ENCODE peak calls at places on chromosomes 5 and 9, in ten cellular contexts. One of them, this sample, is unnamed.

GRCh38 chr5:57538341-57538955 is 55.8 kb upstream of the ACTBL2 start:
- DNase-seq in foreskin fibroblast: peak
- DNase-seq in ovary: no peak
- DNase-seq in H1: no peak
- DNase-seq in AG10803: peak
- DNase-seq in cardiac fibroblast: peak
- DNase-seq in A549: no peak
- DNase-seq in NB4: no peak
- DNase-seq in HCT116: no peak
- DNase-seq in CD8-positive, alpha-beta T cell: no peak
- DNase-seq in this sample: peak

GRCh38 chr9:119961774-119962408 is 592.7 kb upstream of the BRINP1 start:
- DNase-seq in foreskin fibroblast: peak
- DNase-seq in ovary: no peak
- DNase-seq in H1: peak
- DNase-seq in AG10803: no peak
- DNase-seq in cardiac fibroblast: peak
- DNase-seq in A549: peak
- DNase-seq in NB4: peak
- DNase-seq in HCT116: peak
- DNase-seq in CD8-positive, alpha-beta T cell: no peak
- DNase-seq in this sample: peak

GRCh38 chr9:120698766-120699165 is 15.5 kb downstream of the MEGF9 start:
- DNase-seq in foreskin fibroblast: no peak
- DNase-seq in ovary: no peak
- DNase-seq in H1: no peak
- DNase-seq in AG10803: no peak
- DNase-seq in cardiac fibroblast: peak
- DNase-seq in A549: no peak
- DNase-seq in NB4: no peak
- DNase-seq in HCT116: no peak
- DNase-seq in CD8-positive, alpha-beta T cell: no peak
- DNase-seq in this sample: no peak

GRCh38 chr9:76419782-76420380 is 25.7 kb upstream of the RFK start:
- DNase-seq in foreskin fibroblast: no peak
- DNase-seq in ovary: no peak
- DNase-seq in H1: no peak
- DNase-seq in AG10803: peak
- DNase-seq in cardiac fibroblast: peak
- DNase-seq in A549: peak
- DNase-seq in NB4: no peak
- DNase-seq in HCT116: peak
- DNase-seq in CD8-positive, alpha-beta T cell: no peak
- DNase-seq in this sample: peak

GRCh38 chr5:134864707-134865106 is 9.5 kb upstream of the TXNDC15 start:
- DNase-seq in foreskin fibroblast: no peak
- DNase-seq in ovary: no peak
- DNase-seq in H1: no peak
- DNase-seq in AG10803: no peak
- DNase-seq in cardiac fibroblast: no peak
- DNase-seq in A549: no peak
- DNase-seq in NB4: no peak
- DNase-seq in HCT116: no peak
- DNase-seq in CD8-positive, alpha-beta T cell: no peak
- DNase-seq in this sample: no peak

GRCh38 chr5:172622091-172623046 is 18.7 kb upstream of the NEURL1B start:
- DNase-seq in foreskin fibroblast: no peak
- DNase-seq in ovary: no peak
- DNase-seq in H1: no peak
- DNase-seq in AG10803: no peak
- DNase-seq in cardiac fibroblast: no peak
- DNase-seq in A549: no peak
- DNase-seq in NB4: no peak
- DNase-seq in HCT116: no peak
- DNase-seq in CD8-positive, alpha-beta T cell: no peak
- DNase-seq in this sample: no peak

GRCh38 chr9:131310833-131311554 is 21.5 kb downstream of the PLPP7 start:
- DNase-seq in foreskin fibroblast: no peak
- DNase-seq in ovary: no peak
- DNase-seq in H1: no peak
- DNase-seq in AG10803: no peak
- DNase-seq in cardiac fibroblast: no peak
- DNase-seq in A549: peak
- DNase-seq in NB4: peak
- DNase-seq in HCT116: no peak
- DNase-seq in CD8-positive, alpha-beta T cell: peak
- DNase-seq in this sample: no peak

GRCh38 chr9:130045657-130046450 is 2.9 kb upstream of the FNBP1 start:
- DNase-seq in foreskin fibroblast: no peak
- DNase-seq in ovary: no peak
- DNase-seq in H1: no peak
- DNase-seq in AG10803: no peak
- DNase-seq in cardiac fibroblast: no peak
- DNase-seq in A549: no peak
- DNase-seq in NB4: peak
- DNase-seq in HCT116: no peak
- DNase-seq in CD8-positive, alpha-beta T cell: no peak
- DNase-seq in this sample: no peak

GRCh38 chr9:29778281-29778849 is 2205.1 kb upstream of the C9orf72 start:
- DNase-seq in foreskin fibroblast: no peak
- DNase-seq in ovary: no peak
- DNase-seq in H1: no peak
- DNase-seq in AG10803: no peak
- DNase-seq in cardiac fibroblast: no peak
- DNase-seq in A549: no peak
- DNase-seq in NB4: no peak
- DNase-seq in HCT116: no peak
- DNase-seq in CD8-positive, alpha-beta T cell: no peak
- DNase-seq in this sample: peak

GRCh38 chr9:138121438-138122050 is 244.0 kb downstream of the CACNA1B start:
- DNase-seq in foreskin fibroblast: no peak
- DNase-seq in ovary: no peak
- DNase-seq in H1: no peak
- DNase-seq in AG10803: no peak
- DNase-seq in cardiac fibroblast: no peak
- DNase-seq in A549: no peak
- DNase-seq in NB4: no peak
- DNase-seq in HCT116: no peak
- DNase-seq in CD8-positive, alpha-beta T cell: no peak
- DNase-seq in this sample: no peak

GRCh38 chr5:179267671-179268071 is 77.6 kb downstream of the ADAMTS2 start:
- DNase-seq in foreskin fibroblast: no peak
- DNase-seq in ovary: peak
- DNase-seq in H1: no peak
- DNase-seq in AG10803: peak
- DNase-seq in cardiac fibroblast: no peak
- DNase-seq in A549: no peak
- DNase-seq in NB4: no peak
- DNase-seq in HCT116: no peak
- DNase-seq in CD8-positive, alpha-beta T cell: no peak
- DNase-seq in this sample: no peak

GRCh38 chr5:76469656-76470290 is 66.7 kb downstream of the IQGAP2 start:
- DNase-seq in foreskin fibroblast: no peak
- DNase-seq in ovary: no peak
- DNase-seq in H1: no peak
- DNase-seq in AG10803: no peak
- DNase-seq in cardiac fibroblast: no peak
- DNase-seq in A549: no peak
- DNase-seq in NB4: no peak
- DNase-seq in HCT116: no peak
- DNase-seq in CD8-positive, alpha-beta T cell: no peak
- DNase-seq in this sample: no peak

DNA sequence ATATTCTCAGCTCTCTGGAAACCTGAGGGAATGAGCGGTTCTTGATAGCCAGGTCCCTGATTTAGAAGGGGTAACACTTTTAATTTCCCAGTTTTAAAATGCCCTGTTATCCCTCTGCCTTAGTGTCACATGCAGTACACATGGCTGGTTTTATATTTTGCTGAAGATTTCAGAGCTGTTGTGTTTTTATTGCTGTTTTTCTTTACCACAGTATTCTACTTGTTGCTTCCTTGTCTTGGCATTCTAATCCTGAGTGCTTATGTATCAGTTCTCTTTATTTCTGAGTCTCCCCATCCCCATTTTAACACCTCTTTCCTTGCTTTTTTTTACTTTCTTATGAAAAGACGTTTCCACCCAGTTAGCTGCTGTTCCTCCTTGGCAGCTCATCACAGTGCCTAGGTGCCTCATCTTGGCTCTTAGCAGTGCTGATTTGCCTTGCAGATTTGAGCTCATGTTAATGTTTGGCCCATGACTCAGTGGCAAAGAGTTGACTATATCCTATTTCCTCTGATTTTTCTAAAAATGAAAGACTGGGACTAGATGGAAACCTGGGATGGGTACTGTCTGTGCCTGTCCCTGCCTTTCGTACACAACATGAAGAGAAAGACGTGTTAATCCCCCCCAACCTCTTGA is 3.7 kb downstream of the MTRR start:
- DNase-seq in foreskin fibroblast: no peak
- DNase-seq in ovary: no peak
- DNase-seq in H1: no peak
- DNase-seq in AG10803: no peak
- DNase-seq in cardiac fibroblast: no peak
- DNase-seq in A549: no peak
- DNase-seq in NB4: no peak
- DNase-seq in HCT116: no peak
- DNase-seq in CD8-positive, alpha-beta T cell: no peak
- DNase-seq in this sample: no peak
- H3K4me3 ChIP-seq in foreskin fibroblast: no peak
- H3K4me3 ChIP-seq in ovary: no peak
- H3K4me3 ChIP-seq in H1: no peak
- H3K4me3 ChIP-seq in AG10803: no peak
- H3K4me3 ChIP-seq in cardiac fibroblast: no peak
- H3K4me3 ChIP-seq in A549: no peak
- H3K4me3 ChIP-seq in NB4: no peak
- H3K4me3 ChIP-seq in HCT116: no peak
- H3K4me3 ChIP-seq in CD8-positive, alpha-beta T cell: no peak
- H3K4me3 ChIP-seq in this sample: no peak

GRCh38 chr5:174572591-174572990 is 151.8 kb upstream of the MSX2 start:
- DNase-seq in foreskin fibroblast: no peak
- DNase-seq in ovary: no peak
- DNase-seq in H1: no peak
- DNase-seq in AG10803: no peak
- DNase-seq in cardiac fibroblast: no peak
- DNase-seq in A549: no peak
- DNase-seq in NB4: no peak
- DNase-seq in HCT116: no peak
- DNase-seq in CD8-positive, alpha-beta T cell: no peak
- DNase-seq in this sample: no peak

GRCh38 chr5:174570662-174571061 is 153.7 kb upstream of the MSX2 start:
- DNase-seq in foreskin fibroblast: no peak
- DNase-seq in ovary: no peak
- DNase-seq in H1: no peak
- DNase-seq in AG10803: no peak
- DNase-seq in cardiac fibroblast: no peak
- DNase-seq in A549: no peak
- DNase-seq in NB4: no peak
- DNase-seq in HCT116: no peak
- DNase-seq in CD8-positive, alpha-beta T cell: no peak
- DNase-seq in this sample: no peak

GRCh38 chr5:174575043-174575442 is 149.3 kb upstream of the MSX2 start:
- DNase-seq in foreskin fibroblast: no peak
- DNase-seq in ovary: no peak
- DNase-seq in H1: no peak
- DNase-seq in AG10803: no peak
- DNase-seq in cardiac fibroblast: no peak
- DNase-seq in A549: no peak
- DNase-seq in NB4: no peak
- DNase-seq in HCT116: no peak
- DNase-seq in CD8-positive, alpha-beta T cell: no peak
- DNase-seq in this sample: no peak

GRCh38 chr5:174573210-174574014 is 151.0 kb upstream of the MSX2 start:
- DNase-seq in foreskin fibroblast: no peak
- DNase-seq in ovary: no peak
- DNase-seq in H1: no peak
- DNase-seq in AG10803: no peak
- DNase-seq in cardiac fibroblast: no peak
- DNase-seq in A549: no peak
- DNase-seq in NB4: no peak
- DNase-seq in HCT116: no peak
- DNase-seq in CD8-positive, alpha-beta T cell: no peak
- DNase-seq in this sample: peak

GRCh38 chr5:174571662-174572397 is 152.6 kb upstream of the MSX2 start:
- DNase-seq in foreskin fibroblast: peak
- DNase-seq in ovary: no peak
- DNase-seq in H1: no peak
- DNase-seq in AG10803: peak
- DNase-seq in cardiac fibroblast: peak
- DNase-seq in A549: peak
- DNase-seq in NB4: no peak
- DNase-seq in HCT116: peak
- DNase-seq in CD8-positive, alpha-beta T cell: no peak
- DNase-seq in this sample: peak
- TF ChIP-seq CTCF in foreskin fibroblast: peak
- TF ChIP-seq CTCF in ovary: no peak
- TF ChIP-seq CTCF in H1: peak
- TF ChIP-seq CTCF in AG10803: peak
- TF ChIP-seq CTCF in cardiac fibroblast: no peak
- TF ChIP-seq CTCF in A549: peak
- TF ChIP-seq CTCF in NB4: no peak
- TF ChIP-seq CTCF in HCT116: peak
- TF ChIP-seq CTCF in CD8-positive, alpha-beta T cell: no peak
- TF ChIP-seq CTCF in this sample: peak

GRCh38 chr5:151568036-151568435 is 23.1 kb downstream of the FAT2 start:
- DNase-seq in foreskin fibroblast: no peak
- DNase-seq in ovary: no peak
- DNase-seq in H1: no peak
- DNase-seq in AG10803: no peak
- DNase-seq in cardiac fibroblast: no peak
- DNase-seq in A549: no peak
- DNase-seq in NB4: no peak
- DNase-seq in HCT116: no peak
- DNase-seq in CD8-positive, alpha-beta T cell: no peak
- DNase-seq in this sample: no peak
- H3K4me3 ChIP-seq in foreskin fibroblast: no peak
- H3K4me3 ChIP-seq in ovary: no peak
- H3K4me3 ChIP-seq in H1: no peak
- H3K4me3 ChIP-seq in AG10803: no peak
- H3K4me3 ChIP-seq in cardiac fibroblast: no peak
- H3K4me3 ChIP-seq in A549: no peak
- H3K4me3 ChIP-seq in NB4: no peak
- H3K4me3 ChIP-seq in HCT116: no peak
- H3K4me3 ChIP-seq in CD8-positive, alpha-beta T cell: no peak
- H3K4me3 ChIP-seq in this sample: no peak

GRCh38 chr5:147464211-147464610 is 45.7 kb downstream of the DPYSL3 start:
- DNase-seq in foreskin fibroblast: no peak
- DNase-seq in ovary: no peak
- DNase-seq in H1: no peak
- DNase-seq in AG10803: peak
- DNase-seq in cardiac fibroblast: peak
- DNase-seq in A549: no peak
- DNase-seq in NB4: peak
- DNase-seq in HCT116: peak
- DNase-seq in CD8-positive, alpha-beta T cell: no peak
- DNase-seq in this sample: peak
- TF ChIP-seq CTCF in foreskin fibroblast: peak
- TF ChIP-seq CTCF in ovary: peak
- TF ChIP-seq CTCF in H1: peak
- TF ChIP-seq CTCF in AG10803: peak
- TF ChIP-seq CTCF in cardiac fibroblast: peak
- TF ChIP-seq CTCF in A549: peak
- TF ChIP-seq CTCF in NB4: peak
- TF ChIP-seq CTCF in HCT116: peak
- TF ChIP-seq CTCF in CD8-positive, alpha-beta T cell: no peak
- TF ChIP-seq CTCF in this sample: peak